ENCODE peak calls at places on chromosomes 13 and 19, in ten cellular contexts. I, J, W, A, Z, L, B, X, C and D are unnamed samples.

GRCh38 chr13:97544041-97544765 is 110.2 kb downstream of the RAP2A start:
- DNase-seq in I (no peak), J (no peak), W (no peak), A (no peak), Z (no peak), L (no peak), B (no peak), X (no peak), C (no peak), D (no peak)

GRCh38 chr19:29855087-29855486 is 43.3 kb downstream of the CCNE1 start:
- DNase-seq in I (no peak), J (no peak), W (no peak), A (no peak), Z (no peak), L (no peak), B (no peak), X (no peak), C (no peak), D (no peak)

GRCh38 chr19:10660346-10660745 is 6.2 kb downstream of the ILF3 start:
- DNase-seq in I (no peak), J (no peak), W (no peak), A (no peak), Z (no peak), L (no peak), B (no peak), X (no peak), C (no peak), D (no peak)

GRCh38 chr13:44422755-44423643 is 49.4 kb downstream of the SERP2 start:
- DNase-seq in I (no peak), J (peak; percentile 77), W (no peak), A (no peak), Z (no peak), L (no peak), B (peak; percentile 12), X (no peak), C (peak; percentile 4), D (peak; percentile 83)

GRCh38 chr13:108302279-108302678 is 32.8 kb downstream of the TNFSF13B start:
- DNase-seq in I (no peak), J (no peak), W (no peak), A (no peak), Z (peak; percentile 48), L (no peak), B (no peak), X (no peak), C (no peak), D (no peak)

GRCh38 chr19:43956827-43957226 is 5.8 kb downstream of the ZNF221 start:
- DNase-seq in I (no peak), J (no peak), W (no peak), A (no peak), Z (no peak), L (no peak), B (no peak), X (no peak), C (no peak), D (no peak)

GRCh38 chr13:109778102-109778542 is 8.3 kb downstream of the IRS2 start:
- DNase-seq in I (no peak), J (peak; percentile 37), W (no peak), A (no peak), Z (no peak), L (no peak), B (peak; percentile 57), X (no peak), C (no peak), D (peak; percentile 42)

GRCh38 chr13:59458908-59459579 is 704.7 kb downstream of the DIAPH3 start:
- DNase-seq in I (peak; percentile 55), J (peak; percentile 95), W (no peak), A (no peak), Z (peak; percentile 26), L (no peak), B (peak; percentile 86), X (no peak), C (no peak), D (peak; percentile 85)

GRCh38 chr13:100389617-100390016 is 199.0 kb downstream of the GGACT start:
- DNase-seq in I (no peak), J (no peak), W (no peak), A (no peak), Z (no peak), L (no peak), B (no peak), X (no peak), C (no peak), D (no peak)